ENCODE peak calls at places on chromosomes 3 and 15, in five cellular contexts. Y is A549, U is upper lobe of right lung, F is adrenal gland, S is heart right ventricle. E is an unnamed sample.
A peak's percentile ranks its signal among the peaks of the same experiment; 100 is the strongest.

GRCh38 chr3:43997788-43998373 is 243.8 kb upstream of the TOPAZ1 start:
- DNase-seq in Y (peak; percentile 11), U (no peak), F (no peak), S (no peak), E (no peak)

GRCh38 chr3:63639821-63640220 is 12.7 kb upstream of the SNTN start:
- DNase-seq in Y (no peak), U (no peak), F (no peak), S (no peak), E (no peak)

GRCh38 chr3:136351351-136351750 is 101.2 kb downstream of the PCCB start:
- DNase-seq in Y (no peak), U (no peak), F (no peak), S (no peak), E (no peak)

GRCh38 chr3:20772869-20773268 is 586.9 kb upstream of the SGO1 start:
- DNase-seq in Y (no peak), U (no peak), F (no peak), S (no peak), E (no peak)

GRCh38 chr3:10555263-10555662 is 49.9 kb upstream of the ATP2B2 start:
- DNase-seq in Y (no peak), U (no peak), F (no peak), S (no peak), E (no peak)

GRCh38 chr3:64316971-64317370 is 91.7 kb upstream of the PRICKLE2 start:
- DNase-seq in Y (no peak), U (no peak), F (no peak), S (no peak), E (peak; percentile 5)

GRCh38 chr3:51389423-51390183 is 1.5 kb upstream of the RBM15B start:
- DNase-seq in Y (peak; percentile 54), U (peak; percentile 77), F (no peak), S (peak; percentile 37), E (peak; percentile 67)

GRCh38 chr3:126459763-126460127 is 15.9 kb downstream of the ZXDC start:
- DNase-seq in Y (no peak), U (peak; percentile 26), F (no peak), S (no peak), E (no peak)

GRCh38 chr3:194069421-194070219 is 66.3 kb upstream of the HES1 start:
- DNase-seq in Y (no peak), U (no peak), F (no peak), S (no peak), E (no peak)

GRCh38 chr3:149401215-149401925 is 23.9 kb upstream of the TM4SF1 start:
- DNase-seq in Y (peak; percentile 88), U (peak; percentile 74), F (no peak), S (no peak), E (peak; percentile 50)

GRCh38 chr3:99614768-99615167 is 23.6 kb upstream of the COL8A1 start:
- DNase-seq in Y (no peak), U (no peak), F (no peak), S (no peak), E (no peak)

GRCh38 chr15:57510647-57511046 is 81.1 kb upstream of the MYZAP start:
- DNase-seq in Y (no peak), U (no peak), F (no peak), S (peak; percentile 76), E (no peak)

GRCh38 chr15:90644946-90645725 is 72.0 kb upstream of the BLM start:
- DNase-seq in Y (no peak), U (no peak), F (no peak), S (no peak), E (no peak)

GRCh38 chr3:10437995-10438901 is 67.1 kb downstream of the ATP2B2 start:
- DNase-seq in Y (no peak), U (no peak), F (no peak), S (peak; percentile 28), E (no peak)

GRCh38 chr3:8500208-8500961 is 1.2 kb upstream of the LMCD1 start:
- DNase-seq in Y (peak; percentile 60), U (no peak), F (no peak), S (no peak), E (peak; percentile 64)

GRCh38 chr15:68231102-68231818 is 1.7 kb upstream of the CLN6 start:
- DNase-seq in Y (no peak), U (no peak), F (no peak), S (no peak), E (no peak)

GRCh38 chr3:46858996-46859710 is 4.1 kb downstream of the MYL3 start:
- DNase-seq in Y (no peak), U (peak; percentile 39), F (no peak), S (peak; percentile 4), E (no peak)

GRCh38 chr15:59537384-59537783 is 74.2 kb upstream of the GCNT3 start:
- DNase-seq in Y (no peak), U (no peak), F (no peak), S (no peak), E (no peak)

GRCh38 chr3:35929158-35929557 is 289.8 kb downstream of the ARPP21 start:
- DNase-seq in Y (no peak), U (no peak), F (no peak), S (no peak), E (no peak)

GRCh38 chr3:87145553-87145952 is 81.6 kb upstream of the CHMP2B start:
- DNase-seq in Y (peak; percentile 41), U (no peak), F (no peak), S (no peak), E (no peak)

GRCh38 chr3:135706758-135707375 is 258.7 kb upstream of the PPP2R3A start:
- DNase-seq in Y (no peak), U (no peak), F (peak; percentile 30), S (no peak), E (no peak)

GRCh38 chr15:80399508-80399907 is 4.7 kb upstream of the ARNT2 start:
- DNase-seq in Y (no peak), U (no peak), F (no peak), S (no peak), E (no peak)

GRCh38 chr15:70264014-70264492 is 166.3 kb upstream of the TLE3 start:
- DNase-seq in Y (no peak), U (no peak), F (no peak), S (peak; percentile 46), E (no peak)

GRCh38 chr15:69451951-69452701 is 492 bp upstream of the RPLP1 start:
- DNase-seq in Y (peak; percentile 45), U (no peak), F (no peak), S (no peak), E (peak; percentile 45)

GRCh38 chr15:80265021-80265420 is 13.0 kb upstream of the CTXND1 start:
- DNase-seq in Y (no peak), U (no peak), F (no peak), S (no peak), E (no peak)

GRCh38 chr3:196537319-196537984 is 22.3 kb upstream of the SMCO1 start:
- DNase-seq in Y (no peak), U (no peak), F (no peak), S (no peak), E (no peak)

GRCh38 chr3:135513106-135514063 is 452.1 kb upstream of the PPP2R3A start:
- DNase-seq in Y (peak; percentile 67), U (no peak), F (peak; percentile 86), S (no peak), E (peak; percentile 1)

GRCh38 chr15:58332676-58333400 is 99.0 kb upstream of the LIPC start:
- DNase-seq in Y (peak; percentile 97), U (no peak), F (no peak), S (no peak), E (no peak)

GRCh38 chr3:184379375-184380209 is at the start of gene CHRD:
- DNase-seq in Y (no peak), U (no peak), F (no peak), S (no peak), E (no peak)

GRCh38 chr15:52227456-52227855 is 36.3 kb upstream of the GNB5 start:
- DNase-seq in Y (peak; percentile 87), U (no peak), F (peak; percentile 66), S (peak; percentile 63), E (peak; percentile 62)

GRCh38 chr3:42732196-42732828 is 29.7 kb upstream of the HHATL start:
- DNase-seq in Y (no peak), U (no peak), F (no peak), S (no peak), E (no peak)

GRCh38 chr15:49421991-49422390 is 1.1 kb upstream of the FGF7 start:
- DNase-seq in Y (peak; percentile 40), U (peak; percentile 69), F (peak; percentile 30), S (peak; percentile 47), E (peak; percentile 45)

GRCh38 chr3:128415773-128416577 is 50.7 kb downstream of the DNAJB8 start:
- DNase-seq in Y (no peak), U (no peak), F (no peak), S (no peak), E (no peak)

GRCh38 chr15:92904832-92905640 is 4.9 kb downstream of the CHD2 start:
- DNase-seq in Y (peak; percentile 53), U (no peak), F (no peak), S (no peak), E (no peak)
- H3K4me1 ChIP-seq in Y (peaks cover 50% of the 10 kb centered on the region), U (peaks cover 51% of the 10 kb centered on the region), F (peaks cover 64% of the 10 kb centered on the region), S (peaks cover 16% of the 10 kb centered on the region), E (peaks cover 46% of the 10 kb centered on the region)

GRCh38 chr3:154062513-154062912 is 58.7 kb upstream of the ARHGEF26 start:
- DNase-seq in Y (no peak), U (no peak), F (no peak), S (no peak), E (no peak)

GRCh38 chr3:154059798-154060197 is 61.4 kb upstream of the ARHGEF26 start:
- DNase-seq in Y (no peak), U (no peak), F (no peak), S (no peak), E (no peak)

GRCh38 chr3:154060606-154061380 is 60.4 kb upstream of the ARHGEF26 start:
- DNase-seq in Y (no peak), U (no peak), F (no peak), S (peak; percentile 20), E (no peak)
- TF ChIP-seq CTCF in Y (no peak), U (no peak), F (no peak), S (no peak), E (no peak)

DNA sequence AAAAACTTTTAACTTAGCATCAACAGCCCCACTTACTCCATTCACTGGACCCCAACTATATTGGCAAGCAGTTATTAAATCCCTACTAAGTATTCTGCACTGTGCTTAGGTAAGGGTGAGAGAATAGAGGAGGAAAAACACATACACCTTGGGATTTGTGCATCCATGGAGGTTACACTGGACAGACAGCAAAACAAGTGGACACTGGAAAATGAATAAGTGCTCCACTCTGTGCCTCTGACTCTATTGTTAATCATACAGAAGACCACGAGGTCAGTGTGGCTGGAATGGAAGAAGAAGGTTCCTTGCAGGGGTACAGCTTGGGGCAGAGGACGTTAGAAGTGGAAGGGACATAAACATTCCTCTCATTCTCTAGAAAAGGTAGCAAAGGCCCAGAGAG is 3.2 kb downstream of the ADCY5 start:
- DNase-seq in Y (no peak), U (no peak), F (no peak), S (no peak), E (no peak)
- H3K4me3 ChIP-seq in Y (no peak overlapping the region), U (no peak overlapping the region), F (no peak overlapping the region), S (peak overlapping the region; percentile 29), E (no peak overlapping the region)

GRCh38 chr3:106829206-106829605 is 548.0 kb upstream of the CCDC54 start:
- DNase-seq in Y (no peak), U (no peak), F (no peak), S (no peak), E (no peak)
- H3K4me1 ChIP-seq in Y (no peaks in the 10 kb centered on the region), U (no peaks in the 10 kb centered on the region), F (no peaks in the 10 kb centered on the region), S (no peaks in the 10 kb centered on the region), E (no peaks in the 10 kb centered on the region)

E was measured in Caco-2.